ENCODE peak calls at places on chromosome 21, in four cellular contexts. E is effector memory CD4-positive, alpha-beta T cell; J is A549; U is IMR-90. Z is an unnamed sample.

GRCh38 chr21:41593051-41593783 is 85.3 kb upstream of the TMPRSS2 start:
- DNase-seq in E (no peak), J (no peak), U (no peak), Z (no peak)

GRCh38 chr21:42629856-42630410 is 23.5 kb upstream of the PDE9A start:
- DNase-seq in E (no peak), J (no peak), U (no peak), Z (no peak)

GRCh38 chr21:27406297-27407009 is 439.6 kb upstream of the ADAMTS5 start:
- DNase-seq in E (no peak), J (no peak), U (peak), Z (peak)

GRCh38 chr21:18832950-18833349 is 429.4 kb upstream of the TMPRSS15 start:
- DNase-seq in E (no peak), J (peak), U (no peak), Z (peak)

GRCh38 chr21:19553930-19554615 is 1150.5 kb upstream of the TMPRSS15 start:
- DNase-seq in E (no peak), J (no peak), U (no peak), Z (no peak)

GRCh38 chr21:25573409-25574206 is 33.7 kb downstream of the MRPL39 start:
- DNase-seq in E (peak), J (peak), U (peak), Z (peak)

GRCh38 chr21:28642891-28643290 is 349.8 kb downstream of the LTN1 start:
- DNase-seq in E (no peak), J (no peak), U (no peak), Z (no peak)

GRCh38 chr21:33362044-33362555 is 37.3 kb downstream of the IFNAR1 start:
- DNase-seq in E (peak), J (no peak), U (no peak), Z (no peak)

GRCh38 chr21:14880922-14881321 is 183.9 kb downstream of the NRIP1 start:
- DNase-seq in E (no peak), J (no peak), U (peak), Z (peak)

GRCh38 chr21:33212159-33212851 is 17.4 kb upstream of the IFNAR2 start:
- DNase-seq in E (no peak), J (no peak), U (peak), Z (peak)

GRCh38 chr21:24514081-24514733 is 1093.1 kb downstream of the MRPL39 start:
- DNase-seq in E (no peak), J (peak), U (peak), Z (no peak)

GRCh38 chr21:38202811-38203210 is 54.0 kb upstream of the KCNJ15 start:
- DNase-seq in E (no peak), J (no peak), U (no peak), Z (no peak)

GRCh38 chr21:33171584-33172169 is 58.1 kb upstream of the IFNAR2 start:
- DNase-seq in E (no peak), J (no peak), U (no peak), Z (no peak)

GRCh38 chr21:39123375-39123774 is 59.9 kb downstream of the PSMG1 start:
- DNase-seq in E (no peak), J (no peak), U (no peak), Z (no peak)

GRCh38 chr21:18522181-18522771 is 118.7 kb upstream of the TMPRSS15 start:
- DNase-seq in E (no peak), J (no peak), U (no peak), Z (no peak)

GRCh38 chr21:27275294-27275927 is 308.5 kb upstream of the ADAMTS5 start:
- DNase-seq in E (no peak), J (no peak), U (peak), Z (peak)

GRCh38 chr21:28633803-28634572 is 358.7 kb downstream of the LTN1 start:
- DNase-seq in E (no peak), J (no peak), U (peak), Z (peak)

GRCh38 chr21:33197546-33197945 is 32.2 kb upstream of the IFNAR2 start:
- DNase-seq in E (no peak), J (no peak), U (no peak), Z (no peak)

GRCh38 chr21:22758478-22758877 is 1760.3 kb downstream of the NCAM2 start:
- DNase-seq in E (no peak), J (no peak), U (no peak), Z (no peak)

GRCh38 chr21:27764056-27764455 is 797.2 kb upstream of the ADAMTS5 start:
- DNase-seq in E (no peak), J (no peak), U (no peak), Z (no peak)

GRCh38 chr21:24594082-24594481 is 1013.2 kb downstream of the MRPL39 start:
- DNase-seq in E (no peak), J (no peak), U (no peak), Z (no peak)

GRCh38 chr21:25862112-25862511 is 127.3 kb downstream of the GABPA start:
- DNase-seq in E (no peak), J (no peak), U (no peak), Z (no peak)

GRCh38 chr21:31119199-31119598 is 80.9 kb upstream of the KRTAP19-8 start:
- DNase-seq in E (no peak), J (no peak), U (no peak), Z (no peak)

GRCh38 chr21:38858429-38859205 is 52.9 kb downstream of the ETS2 start:
- DNase-seq in E (no peak), J (no peak), U (peak), Z (no peak)

GRCh38 chr21:39175154-39175553 is 8.1 kb downstream of the PSMG1 start:
- DNase-seq in E (no peak), J (peak), U (peak), Z (peak)

GRCh38 chr21:14737922-14738321 is 191.8 kb upstream of the SAMSN1 start:
- DNase-seq in E (peak), J (peak), U (peak), Z (peak)

GRCh38 chr21:32771134-32771523 is 426 bp downstream of the PAXBP1 start:
- DNase-seq in E (no peak), J (peak), U (peak), Z (peak)

GRCh38 chr21:41877901-41878830 is 978 bp downstream of the PRDM15 start:
- DNase-seq in E (peak), J (peak), U (peak), Z (peak)

GRCh38 chr21:46617267-46618051 is 12.6 kb upstream of the S100B start:
- DNase-seq in E (no peak), J (no peak), U (peak), Z (peak)

GRCh38 chr21:28543975-28544374 is 448.7 kb downstream of the LTN1 start:
- DNase-seq in E (no peak), J (no peak), U (no peak), Z (no peak)

GRCh38 chr21:38327984-38328383 is 71.2 kb downstream of the KCNJ15 start:
- DNase-seq in E (no peak), J (no peak), U (no peak), Z (no peak)

DNA sequence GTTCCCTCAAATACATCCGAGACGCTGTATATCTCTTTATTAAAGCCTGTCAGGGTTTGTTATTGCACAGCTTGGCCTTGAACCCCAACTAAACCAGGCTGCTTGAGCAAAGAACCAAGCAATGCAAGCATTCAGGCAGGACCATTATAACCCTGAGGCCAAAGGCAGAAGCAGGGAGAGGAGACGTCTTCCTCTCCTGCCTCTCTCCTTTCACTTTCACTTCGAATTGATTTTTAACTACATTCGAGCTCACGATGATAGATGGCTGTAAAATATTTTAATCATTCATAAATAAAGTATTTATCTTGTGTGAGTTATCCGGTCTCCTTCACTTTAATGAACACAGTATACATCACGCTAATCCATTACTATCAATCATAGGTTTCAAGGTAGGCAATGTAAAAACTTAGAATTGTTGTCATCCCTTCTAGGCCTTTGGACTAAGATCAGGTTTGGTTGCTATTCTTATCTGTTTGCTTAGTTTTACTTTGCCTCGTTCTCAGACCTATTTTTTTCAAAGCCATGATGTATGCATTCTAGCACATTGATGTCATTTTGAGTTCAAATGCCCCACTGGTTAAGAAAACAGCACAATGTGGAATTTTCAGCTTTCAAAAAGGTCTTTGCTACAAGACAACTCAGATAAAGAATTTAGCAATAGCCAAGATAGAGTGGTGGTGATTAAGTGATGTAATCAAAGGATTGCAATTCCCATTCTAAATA is 480.2 kb upstream of the RUNX1 start:
- DNase-seq in E (no peak), J (no peak), U (peak), Z (peak)
- H3K4me3 ChIP-seq in E (peak), J (no peak), U (peak), Z (peak)

GRCh38 chr21:45293214-45293725 is 5.6 kb upstream of the POFUT2 start:
- DNase-seq in E (no peak), J (no peak), U (no peak), Z (no peak)

GRCh38 chr21:45296638-45297037 is 8.9 kb upstream of the POFUT2 start:
- DNase-seq in E (no peak), J (no peak), U (no peak), Z (no peak)

GRCh38 chr21:45295576-45296365 is 8.1 kb upstream of the POFUT2 start:
- DNase-seq in E (no peak), J (no peak), U (peak), Z (peak)

GRCh38 chr21:45293726-45294401 is 6.2 kb upstream of the POFUT2 start:
- DNase-seq in E (no peak), J (no peak), U (no peak), Z (no peak)

GRCh38 chr21:45294509-45295291 is 7.0 kb upstream of the POFUT2 start:
- DNase-seq in E (no peak), J (no peak), U (peak), Z (peak)
- H3K4me3 ChIP-seq in E (no peak), J (no peak), U (no peak), Z (peak)

DNA sequence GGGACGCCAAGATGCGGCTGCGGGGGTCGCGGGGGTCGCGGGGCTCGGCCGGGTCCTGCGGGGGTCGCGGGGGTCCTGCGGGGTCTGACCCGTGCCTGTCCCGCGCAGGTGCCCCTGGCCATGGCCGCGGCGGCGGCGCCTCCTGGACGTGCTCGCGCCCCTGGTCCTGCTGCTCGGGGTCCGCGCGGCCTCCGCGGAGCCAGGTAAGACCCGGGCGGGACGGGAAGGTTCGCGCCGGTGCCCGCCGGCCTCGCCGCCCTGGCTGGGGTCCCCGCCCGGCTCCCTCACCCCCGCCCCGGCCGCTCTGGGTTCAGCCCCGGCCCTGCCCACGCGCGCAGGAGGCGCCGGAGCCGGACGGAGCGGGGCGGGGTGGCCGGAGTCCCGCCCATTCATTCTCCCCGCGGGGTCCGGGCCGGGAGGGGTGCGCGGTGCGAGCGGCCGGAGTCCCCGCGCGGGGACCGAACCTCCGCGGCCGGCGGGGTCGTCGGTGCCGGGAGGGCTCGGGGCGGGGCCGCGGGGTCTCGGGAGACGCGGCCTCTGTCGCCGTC is 380 bp downstream of the COL18A1 start:
- DNase-seq in E (no peak), J (no peak), U (peak), Z (peak)
- H3K4me3 ChIP-seq in E (no peak), J (peak), U (peak), Z (peak)

GRCh38 chr21:29939859-29940245 is at the start of gene GRIK1:
- DNase-seq in E (no peak), J (no peak), U (no peak), Z (no peak)
- H3K4me3 ChIP-seq in E (no peak), J (no peak), U (no peak), Z (no peak)

DNA sequence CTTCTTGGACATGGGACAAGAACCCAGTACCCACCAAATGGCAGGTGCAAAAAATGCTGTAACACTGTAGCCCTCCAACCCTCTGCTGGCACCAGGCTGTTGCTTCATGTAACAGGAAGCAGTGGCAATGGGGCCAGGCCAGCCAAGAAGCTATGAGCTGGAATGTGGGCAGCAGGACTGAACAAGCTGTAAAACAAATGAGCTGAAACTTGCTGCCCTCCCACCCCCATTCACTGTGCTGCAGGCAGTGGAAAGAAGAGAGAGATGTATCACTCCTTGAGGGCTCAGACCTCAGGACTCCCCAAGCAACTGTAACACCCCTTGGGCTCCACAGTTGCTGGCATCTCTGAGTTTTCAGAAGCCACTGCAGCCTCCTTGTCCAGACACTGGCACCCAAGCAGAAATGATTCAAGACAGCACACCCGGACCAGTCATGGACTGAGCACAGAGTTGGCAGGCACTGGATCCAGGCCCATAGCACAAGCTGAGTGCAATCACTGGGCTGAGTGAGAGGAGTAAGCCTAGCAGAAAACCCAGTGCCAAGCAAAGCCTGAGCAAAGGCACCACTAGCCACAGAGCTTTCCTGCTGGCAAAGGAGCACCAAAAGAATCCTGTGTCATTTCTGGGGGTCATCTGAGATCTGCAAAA is 321.4 kb upstream of the CXADR start:
- DNase-seq in E (no peak), J (no peak), U (no peak), Z (no peak)
- H3K4me3 ChIP-seq in E (no peak), J (no peak), U (no peak), Z (no peak)

DNA sequence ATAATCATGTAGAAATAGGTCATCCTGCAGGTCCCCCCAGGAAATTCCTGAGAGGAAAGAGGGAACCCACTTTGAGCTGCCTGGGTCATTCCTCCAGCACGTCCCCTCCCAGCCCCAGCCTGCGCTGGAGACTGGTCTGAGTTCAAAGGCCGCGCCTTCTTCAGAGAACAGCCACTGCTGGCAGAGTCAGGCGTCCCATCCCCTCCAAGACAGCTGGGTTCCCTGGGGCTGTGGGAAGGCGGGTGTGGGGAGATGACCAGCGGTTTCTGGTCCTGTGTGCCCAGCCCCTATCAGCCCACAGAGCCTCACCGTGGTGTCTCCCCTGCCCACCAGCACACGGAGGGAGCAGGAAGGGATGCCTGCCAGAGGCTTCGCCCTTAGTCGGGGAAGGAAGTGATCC is 18.0 kb upstream of the TRAPPC10 start:
- DNase-seq in E (no peak), J (no peak), U (no peak), Z (no peak)
- H3K4me3 ChIP-seq in E (no peak), J (no peak), U (no peak), Z (no peak)

Z was measured in fibroblast of villous mesenchyme.